ENCODE peak calls at places on chromosomes 6 and 20, in eight cellular contexts. One of them, this sample, is unnamed.

GRCh38 chr6:169289671-169290408 is 36.2 kb upstream of the THBS2 start:
- DNase-seq in uterus: peak; percentile 72
- DNase-seq in adrenal gland: no peak
- DNase-seq in prostate gland: no peak
- DNase-seq in neural progenitor cell: no peak
- DNase-seq in fibroblast of lung: peak; percentile 41
- DNase-seq in pancreas: no peak
- DNase-seq in heart right ventricle: peak; percentile 34
- DNase-seq in this sample: peak; percentile 62

GRCh38 chr20:2859330-2860121 is 13.8 kb upstream of the PTPRA start:
- DNase-seq in neural progenitor cell: no peak
- DNase-seq in fibroblast of lung: peak; percentile 49
- DNase-seq in prostate gland: no peak
- DNase-seq in adrenal gland: no peak
- DNase-seq in heart right ventricle: no peak
- DNase-seq in pancreas: no peak
- DNase-seq in uterus: no peak
- DNase-seq in this sample: no peak

GRCh38 chr20:62217913-62218773 is 1.9 kb downstream of the HRH3 start:
- DNase-seq in heart right ventricle: no peak
- DNase-seq in fibroblast of lung: no peak
- DNase-seq in pancreas: no peak
- DNase-seq in uterus: no peak
- DNase-seq in adrenal gland: no peak
- DNase-seq in neural progenitor cell: peak; percentile 43
- DNase-seq in prostate gland: no peak
- DNase-seq in this sample: peak; percentile 73

GRCh38 chr6:112407191-112407590 is 60.1 kb downstream of the RFPL4B start:
- DNase-seq in prostate gland: no peak
- DNase-seq in fibroblast of lung: no peak
- DNase-seq in heart right ventricle: no peak
- DNase-seq in adrenal gland: no peak
- DNase-seq in uterus: no peak
- DNase-seq in neural progenitor cell: no peak
- DNase-seq in pancreas: no peak
- DNase-seq in this sample: no peak

GRCh38 chr6:99637629-99638028 is 31.0 kb downstream of the PRDM13 start:
- DNase-seq in adrenal gland: no peak
- DNase-seq in fibroblast of lung: no peak
- DNase-seq in pancreas: no peak
- DNase-seq in prostate gland: no peak
- DNase-seq in heart right ventricle: no peak
- DNase-seq in uterus: no peak
- DNase-seq in neural progenitor cell: no peak
- DNase-seq in this sample: no peak

GRCh38 chr20:37943501-37944455 is 40.9 kb downstream of the VSTM2L start:
- DNase-seq in heart right ventricle: no peak
- DNase-seq in uterus: no peak
- DNase-seq in fibroblast of lung: no peak
- DNase-seq in adrenal gland: no peak
- DNase-seq in prostate gland: no peak
- DNase-seq in neural progenitor cell: no peak
- DNase-seq in pancreas: no peak
- DNase-seq in this sample: no peak

GRCh38 chr6:37239950-37240713 is 17.4 kb upstream of the TBC1D22B start:
- DNase-seq in neural progenitor cell: no peak
- DNase-seq in uterus: peak; percentile 97
- DNase-seq in fibroblast of lung: peak; percentile 98
- DNase-seq in heart right ventricle: peak; percentile 85
- DNase-seq in pancreas: peak; percentile 81
- DNase-seq in adrenal gland: peak; percentile 97
- DNase-seq in prostate gland: peak; percentile 27
- DNase-seq in this sample: peak; percentile 70

GRCh38 chr6:84685983-84686584 is 78.3 kb downstream of the TBX18 start:
- DNase-seq in heart right ventricle: no peak
- DNase-seq in uterus: no peak
- DNase-seq in fibroblast of lung: peak; percentile 36
- DNase-seq in neural progenitor cell: peak; percentile 29
- DNase-seq in pancreas: no peak
- DNase-seq in adrenal gland: no peak
- DNase-seq in prostate gland: no peak
- DNase-seq in this sample: no peak

GRCh38 chr20:7744411-7744810 is 195.8 kb downstream of the HAO1 start:
- DNase-seq in neural progenitor cell: no peak
- DNase-seq in heart right ventricle: no peak
- DNase-seq in adrenal gland: peak; percentile 2
- DNase-seq in uterus: no peak
- DNase-seq in fibroblast of lung: peak; percentile 54
- DNase-seq in pancreas: no peak
- DNase-seq in prostate gland: no peak
- DNase-seq in this sample: no peak

GRCh38 chr6:14058735-14059134 is 58.8 kb upstream of the CD83 start:
- DNase-seq in prostate gland: no peak
- DNase-seq in heart right ventricle: no peak
- DNase-seq in pancreas: no peak
- DNase-seq in uterus: no peak
- DNase-seq in adrenal gland: no peak
- DNase-seq in neural progenitor cell: no peak
- DNase-seq in fibroblast of lung: no peak
- DNase-seq in this sample: no peak

GRCh38 chr6:154805288-154805911 is 72.2 kb downstream of the SCAF8 start:
- DNase-seq in adrenal gland: peak; percentile 24
- DNase-seq in fibroblast of lung: peak; percentile 80
- DNase-seq in heart right ventricle: no peak
- DNase-seq in pancreas: no peak
- DNase-seq in neural progenitor cell: peak; percentile 16
- DNase-seq in prostate gland: no peak
- DNase-seq in uterus: no peak
- DNase-seq in this sample: no peak

GRCh38 chr6:159981171-159981571 is 12.3 kb downstream of the IGF2R start:
- DNase-seq in heart right ventricle: no peak
- DNase-seq in adrenal gland: no peak
- DNase-seq in prostate gland: no peak
- DNase-seq in fibroblast of lung: no peak
- DNase-seq in neural progenitor cell: no peak
- DNase-seq in uterus: no peak
- DNase-seq in pancreas: no peak
- DNase-seq in this sample: no peak

GRCh38 chr6:136284909-136285308 is 4.7 kb downstream of the BCLAF1 start:
- DNase-seq in fibroblast of lung: peak; percentile 66
- DNase-seq in heart right ventricle: no peak
- DNase-seq in neural progenitor cell: no peak
- DNase-seq in prostate gland: no peak
- DNase-seq in uterus: no peak
- DNase-seq in adrenal gland: no peak
- DNase-seq in pancreas: no peak
- DNase-seq in this sample: no peak

GRCh38 chr6:358847-359246 is 32.7 kb upstream of the IRF4 start:
- DNase-seq in uterus: no peak
- DNase-seq in fibroblast of lung: no peak
- DNase-seq in prostate gland: no peak
- DNase-seq in neural progenitor cell: no peak
- DNase-seq in adrenal gland: no peak
- DNase-seq in pancreas: no peak
- DNase-seq in heart right ventricle: no peak
- DNase-seq in this sample: no peak

GRCh38 chr6:327538-328183 is 35.4 kb downstream of the DUSP22 start:
- DNase-seq in uterus: no peak
- DNase-seq in fibroblast of lung: peak; percentile 47
- DNase-seq in adrenal gland: no peak
- DNase-seq in prostate gland: no peak
- DNase-seq in heart right ventricle: no peak
- DNase-seq in pancreas: peak; percentile 60
- DNase-seq in neural progenitor cell: no peak
- DNase-seq in this sample: no peak

GRCh38 chr20:21125072-21125848 is 622 bp upstream of the KIZ start:
- DNase-seq in prostate gland: peak; percentile 43
- DNase-seq in heart right ventricle: peak; percentile 38
- DNase-seq in pancreas: peak; percentile 61
- DNase-seq in adrenal gland: peak; percentile 71
- DNase-seq in neural progenitor cell: peak; percentile 72
- DNase-seq in fibroblast of lung: peak; percentile 43
- DNase-seq in uterus: peak; percentile 46
- DNase-seq in this sample: no peak

GRCh38 chr6:104784884-104785283 is 74.8 kb downstream of the HACE1 start:
- DNase-seq in heart right ventricle: no peak
- DNase-seq in uterus: no peak
- DNase-seq in pancreas: no peak
- DNase-seq in prostate gland: no peak
- DNase-seq in fibroblast of lung: no peak
- DNase-seq in adrenal gland: no peak
- DNase-seq in neural progenitor cell: no peak
- DNase-seq in this sample: no peak

GRCh38 chr20:51198876-51199523 is 176.1 kb upstream of the KCNG1 start:
- DNase-seq in adrenal gland: peak; percentile 14
- DNase-seq in uterus: no peak
- DNase-seq in heart right ventricle: no peak
- DNase-seq in fibroblast of lung: no peak
- DNase-seq in prostate gland: no peak
- DNase-seq in neural progenitor cell: no peak
- DNase-seq in pancreas: no peak
- DNase-seq in this sample: no peak

GRCh38 chr20:49697071-49697470 is 16.6 kb downstream of the B4GALT5 start:
- DNase-seq in neural progenitor cell: no peak
- DNase-seq in uterus: no peak
- DNase-seq in heart right ventricle: no peak
- DNase-seq in fibroblast of lung: no peak
- DNase-seq in pancreas: peak; percentile 74
- DNase-seq in adrenal gland: no peak
- DNase-seq in prostate gland: no peak
- DNase-seq in this sample: no peak

GRCh38 chr6:24489881-24490280 is 503 bp upstream of the GPLD1 start:
- DNase-seq in prostate gland: peak; percentile 38
- DNase-seq in pancreas: no peak
- DNase-seq in adrenal gland: peak; percentile 66
- DNase-seq in neural progenitor cell: no peak
- DNase-seq in heart right ventricle: no peak
- DNase-seq in fibroblast of lung: no peak
- DNase-seq in uterus: peak; percentile 18
- DNase-seq in this sample: no peak

GRCh38 chr6:162005375-162005774 is 722.2 kb downstream of the PRKN start:
- DNase-seq in neural progenitor cell: no peak
- DNase-seq in fibroblast of lung: no peak
- DNase-seq in pancreas: no peak
- DNase-seq in adrenal gland: no peak
- DNase-seq in uterus: no peak
- DNase-seq in prostate gland: no peak
- DNase-seq in heart right ventricle: no peak
- DNase-seq in this sample: no peak

GRCh38 chr6:139135578-139136545 is 982 bp downstream of the HECA start:
- DNase-seq in neural progenitor cell: peak; percentile 55
- DNase-seq in pancreas: peak; percentile 82
- DNase-seq in fibroblast of lung: peak; percentile 42
- DNase-seq in prostate gland: peak; percentile 41
- DNase-seq in heart right ventricle: peak; percentile 80
- DNase-seq in adrenal gland: peak; percentile 62
- DNase-seq in uterus: peak; percentile 52
- DNase-seq in this sample: peak; percentile 82

DNA sequence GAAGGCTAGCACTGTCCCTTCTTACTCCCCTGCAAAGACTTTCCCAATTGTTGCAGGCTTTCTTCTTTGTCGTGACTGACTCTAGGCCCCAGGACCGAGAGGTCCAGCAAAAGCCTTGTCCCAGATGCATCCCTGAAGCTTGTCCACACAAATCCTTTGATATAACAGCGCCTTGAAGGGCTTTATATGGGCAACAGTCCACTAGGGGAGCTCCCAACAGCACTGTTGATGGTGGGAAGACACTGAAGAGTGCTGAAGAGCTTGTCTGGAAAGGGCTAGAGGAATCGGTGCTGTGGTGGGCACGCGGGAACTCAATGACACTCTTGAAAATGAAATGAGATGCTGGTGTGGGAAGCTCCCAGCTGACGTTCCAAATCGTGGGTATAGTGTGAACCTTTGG is 316.1 kb upstream of the CDH4 start:
- DNase-seq in prostate gland: no peak
- DNase-seq in adrenal gland: no peak
- DNase-seq in heart right ventricle: no peak
- DNase-seq in pancreas: no peak
- DNase-seq in fibroblast of lung: no peak
- DNase-seq in neural progenitor cell: peak; percentile 24
- DNase-seq in uterus: no peak
- DNase-seq in this sample: no peak
- TF ChIP-seq CTCF in prostate gland: no peak
- TF ChIP-seq CTCF in adrenal gland: no peak
- TF ChIP-seq CTCF in heart right ventricle: no peak
- TF ChIP-seq CTCF in pancreas: no peak
- TF ChIP-seq CTCF in fibroblast of lung: no peak
- TF ChIP-seq CTCF in neural progenitor cell: peak; percentile 34
- TF ChIP-seq CTCF in uterus: no peak
- TF ChIP-seq CTCF in this sample: no peak

GRCh38 chr6:35728663-35729348 is 8.0 kb upstream of the ARMC12 start:
- DNase-seq in pancreas: peak; percentile 63
- DNase-seq in fibroblast of lung: no peak
- DNase-seq in neural progenitor cell: no peak
- DNase-seq in adrenal gland: peak; percentile 27
- DNase-seq in heart right ventricle: peak; percentile 64
- DNase-seq in prostate gland: peak; percentile 92
- DNase-seq in uterus: no peak
- DNase-seq in this sample: peak; percentile 80
- H3K4me3 ChIP-seq in pancreas: no peak overlapping the region
- H3K4me3 ChIP-seq in fibroblast of lung: no peak overlapping the region
- H3K4me3 ChIP-seq in neural progenitor cell: peak overlapping the region; percentile 88
- H3K4me3 ChIP-seq in adrenal gland: no peak overlapping the region
- H3K4me3 ChIP-seq in heart right ventricle: peak overlapping the region; percentile 51
- H3K4me3 ChIP-seq in prostate gland: no peak overlapping the region
- H3K4me3 ChIP-seq in uterus: peak overlapping the region; percentile 42
- H3K4me3 ChIP-seq in this sample: peak overlapping the region; percentile 38

DNA sequence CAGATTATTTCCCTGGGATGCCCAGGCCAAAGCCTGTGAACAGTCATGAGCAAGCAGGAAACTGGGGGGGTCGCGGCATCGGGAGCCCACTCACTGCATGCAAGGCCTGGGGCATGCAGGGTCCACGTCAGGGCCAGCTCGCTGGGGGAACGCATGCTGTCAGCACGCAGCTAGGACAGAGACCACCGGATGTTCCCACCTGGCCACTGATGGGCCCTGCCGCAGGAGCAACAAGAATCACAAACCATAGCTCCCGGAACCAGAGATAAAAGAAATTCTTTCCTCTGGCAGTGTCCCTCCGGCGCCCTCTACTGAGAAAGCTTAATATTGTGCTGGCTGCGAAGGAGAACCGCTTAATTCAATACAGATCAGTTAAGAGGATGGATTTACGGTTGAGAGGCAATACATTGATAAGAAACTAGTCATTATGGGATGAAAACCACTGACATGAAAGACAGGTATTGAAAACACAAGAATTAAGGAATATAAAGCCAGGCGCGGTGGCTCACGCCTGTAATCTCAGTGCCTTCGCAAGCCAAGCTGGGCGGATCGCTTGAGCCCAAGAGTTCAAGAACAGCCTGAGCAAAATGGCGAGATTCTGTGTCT is 32.6 kb downstream of the C6orf15 start:
- DNase-seq in uterus: peak; percentile 65
- DNase-seq in adrenal gland: peak; percentile 79
- DNase-seq in prostate gland: peak; percentile 59
- DNase-seq in heart right ventricle: peak; percentile 40
- DNase-seq in neural progenitor cell: peak; percentile 86
- DNase-seq in pancreas: peak; percentile 71
- DNase-seq in fibroblast of lung: peak; percentile 68
- DNase-seq in this sample: no peak
- H3K27ac ChIP-seq in uterus: peak overlapping the region; percentile 28
- H3K27ac ChIP-seq in adrenal gland: no peak overlapping the region
- H3K27ac ChIP-seq in prostate gland: no peak overlapping the region
- H3K27ac ChIP-seq in heart right ventricle: no peak overlapping the region
- H3K27ac ChIP-seq in neural progenitor cell: no peak overlapping the region
- H3K27ac ChIP-seq in pancreas: no peak overlapping the region
- H3K27ac ChIP-seq in fibroblast of lung: no peak overlapping the region
- H3K27ac ChIP-seq in this sample: no peak overlapping the region

GRCh38 chr6:93580441-93580840 is 161.1 kb upstream of the EPHA7 start:
- DNase-seq in neural progenitor cell: no peak
- DNase-seq in adrenal gland: no peak
- DNase-seq in pancreas: no peak
- DNase-seq in heart right ventricle: no peak
- DNase-seq in prostate gland: no peak
- DNase-seq in fibroblast of lung: no peak
- DNase-seq in uterus: no peak
- DNase-seq in this sample: no peak
- TF ChIP-seq CTCF in neural progenitor cell: no peak
- TF ChIP-seq CTCF in adrenal gland: no peak
- TF ChIP-seq CTCF in pancreas: no peak
- TF ChIP-seq CTCF in heart right ventricle: no peak
- TF ChIP-seq CTCF in prostate gland: no peak
- TF ChIP-seq CTCF in fibroblast of lung: no peak
- TF ChIP-seq CTCF in uterus: no peak
- TF ChIP-seq CTCF in this sample: no peak

This sample was measured in left lung.